ENCODE peak calls at places on chromosomes 12 and 14, in eight cellular contexts. C, H, N, A, E, R, U and M are unnamed samples.

GRCh38 chr12:54419088-54419887 is at the start of gene ITGA5:
- DNase-seq in U (no peak), C (peak), H (no peak), E (peak), N (peak), A (peak), R (peak), M (peak)

GRCh38 chr14:105486974-105487448 is 325 bp downstream of the CRIP1 start:
- DNase-seq in R (peak), U (no peak), H (no peak), C (no peak), N (peak), E (no peak), A (no peak), M (no peak)

GRCh38 chr12:78088391-78088832 is 257.7 kb downstream of the NAV3 start:
- DNase-seq in U (no peak), N (no peak), C (no peak), H (no peak), R (no peak), E (peak), A (no peak), M (no peak)

GRCh38 chr14:47549886-47550285 is 125.5 kb downstream of the MDGA2 start:
- DNase-seq in N (no peak), C (no peak), A (no peak), R (no peak), U (no peak), E (no peak), H (no peak), M (no peak)

GRCh38 chr12:114636723-114637480 is 47.1 kb downstream of the TBX3 start:
- DNase-seq in C (peak), N (no peak), R (no peak), E (peak), U (no peak), A (no peak), H (no peak), M (no peak)

GRCh38 chr14:75081835-75082234 is 12.4 kb downstream of the ZC2HC1C start:
- DNase-seq in H (no peak), E (no peak), C (no peak), A (no peak), U (no peak), R (no peak), N (no peak), M (no peak)

GRCh38 chr12:47908738-47909137 is 3.9 kb upstream of the VDR start:
- DNase-seq in E (no peak), A (no peak), N (no peak), R (no peak), C (no peak), H (no peak), U (no peak), M (no peak)

GRCh38 chr12:47946413-47947107 is 16.8 kb upstream of the TMEM106C start:
- DNase-seq in C (no peak), R (no peak), H (no peak), E (no peak), U (no peak), N (no peak), A (no peak), M (no peak)

GRCh38 chr12:117038919-117039318 is 60.3 kb downstream of the TESC start:
- DNase-seq in U (no peak), A (no peak), E (no peak), H (no peak), R (no peak), C (no peak), N (no peak), M (peak)

GRCh38 chr14:75373616-75374015 is 54.2 kb upstream of the JDP2 start:
- DNase-seq in U (no peak), R (no peak), N (no peak), C (no peak), A (no peak), E (no peak), H (no peak), M (no peak)